ENCODE peak calls at places on chromosomes 11 and 22, in five cellular contexts. E, T, K, I and C are unnamed samples.

GRCh38 chr11:126480015-126480409 is 124.5 kb downstream of the ST3GAL4 start:
- DNase-seq in E (no peak), T (no peak), K (peak; percentile 5), I (no peak), C (no peak)

GRCh38 chr11:60918941-60919275 is 5.0 kb downstream of the TMEM109 start:
- DNase-seq in E (no peak), T (no peak), K (no peak), I (no peak), C (no peak)

GRCh38 chr11:134514354-134514951 is 102.4 kb upstream of the B3GAT1 start:
- DNase-seq in E (no peak), T (no peak), K (no peak), I (peak; percentile 8), C (no peak)

GRCh38 chr11:126636911-126637799 is 281.7 kb downstream of the ST3GAL4 start:
- DNase-seq in E (peak; percentile 18), T (no peak), K (no peak), I (no peak), C (no peak)

GRCh38 chr22:32444068-32444467 is 20.2 kb downstream of the BPIFC start:
- DNase-seq in E (peak; percentile 13), T (no peak), K (peak; percentile 69), I (no peak), C (peak; percentile 27)

GRCh38 chr11:18230859-18231258 is 5.7 kb downstream of the SAA4 start:
- DNase-seq in E (no peak), T (no peak), K (no peak), I (no peak), C (no peak)

GRCh38 chr22:36839356-36840073 is 21.3 kb upstream of the NCF4 start:
- DNase-seq in E (no peak), T (no peak), K (no peak), I (no peak), C (no peak)

GRCh38 chr11:88431675-88432341 is 94.3 kb upstream of the CTSC start:
- DNase-seq in E (no peak), T (no peak), K (no peak), I (no peak), C (no peak)

GRCh38 chr11:67675058-67675747 is 780 bp upstream of the ALDH3B2 start:
- DNase-seq in E (no peak), T (no peak), K (no peak), I (no peak), C (no peak)

GRCh38 chr11:6414874-6415328 is 4.0 kb downstream of the APBB1 start:
- DNase-seq in E (no peak), T (no peak), K (no peak), I (no peak), C (peak; percentile 45)

GRCh38 chr11:64391839-64392238 is 32.9 kb downstream of the RPS6KA4 start:
- DNase-seq in E (no peak), T (no peak), K (no peak), I (no peak), C (no peak)

GRCh38 chr11:57347336-57347735 is 9.2 kb downstream of the P2RX3 start:
- DNase-seq in E (no peak), T (no peak), K (no peak), I (no peak), C (no peak)

GRCh38 chr22:22141771-22142591 is 102.6 kb upstream of the VPREB1 start:
- DNase-seq in E (no peak), T (no peak), K (no peak), I (no peak), C (no peak)

GRCh38 chr11:77163271-77163670 is 35.2 kb downstream of the MYO7A start:
- DNase-seq in E (no peak), T (no peak), K (no peak), I (no peak), C (no peak)

GRCh38 chr11:606245-606644 is 9.5 kb downstream of the IRF7 start:
- DNase-seq in E (no peak), T (peak; percentile 78), K (no peak), I (peak; percentile 75), C (no peak)

GRCh38 chr11:46363455-46363920 is 16.2 kb downstream of the DGKZ start:
- DNase-seq in E (no peak), T (peak; percentile 70), K (no peak), I (peak; percentile 80), C (no peak)

GRCh38 chr11:93740802-93741093 is 547 bp downstream of the TAF1D start:
- DNase-seq in E (peak; percentile 35), T (peak; percentile 52), K (peak; percentile 52), I (peak; percentile 73), C (peak; percentile 82)

GRCh38 chr11:2592559-2593392 is 107.0 kb downstream of the KCNQ1OT1 start:
- DNase-seq in E (no peak), T (peak; percentile 5), K (no peak), I (peak; percentile 20), C (no peak)

GRCh38 chr11:10858505-10859360 is 880 bp upstream of the ZBED5 start:
- DNase-seq in E (no peak), T (peak; percentile 74), K (peak; percentile 59), I (peak; percentile 74), C (peak; percentile 56)

GRCh38 chr11:2316169-2316962 is 14.6 kb downstream of the TSPAN32 start:
- DNase-seq in E (no peak), T (no peak), K (no peak), I (no peak), C (no peak)

GRCh38 chr11:21205205-21205604 is 535.8 kb downstream of the NELL1 start:
- DNase-seq in E (no peak), T (no peak), K (no peak), I (no peak), C (no peak)

GRCh38 chr22:29934596-29934995 is 51.6 kb downstream of the MTMR3 start:
- DNase-seq in E (no peak), T (no peak), K (no peak), I (no peak), C (no peak)

GRCh38 chr22:29936186-29936585 is 53.2 kb downstream of the MTMR3 start:
- DNase-seq in E (no peak), T (no peak), K (peak; percentile 31), I (no peak), C (no peak)

GRCh38 chr22:29940526-29940925 is 57.6 kb downstream of the MTMR3 start:
- DNase-seq in E (no peak), T (no peak), K (peak; percentile 22), I (no peak), C (no peak)

GRCh38 chr22:29933619-29934018 is 50.6 kb downstream of the MTMR3 start:
- DNase-seq in E (no peak), T (no peak), K (no peak), I (no peak), C (no peak)

DNA sequence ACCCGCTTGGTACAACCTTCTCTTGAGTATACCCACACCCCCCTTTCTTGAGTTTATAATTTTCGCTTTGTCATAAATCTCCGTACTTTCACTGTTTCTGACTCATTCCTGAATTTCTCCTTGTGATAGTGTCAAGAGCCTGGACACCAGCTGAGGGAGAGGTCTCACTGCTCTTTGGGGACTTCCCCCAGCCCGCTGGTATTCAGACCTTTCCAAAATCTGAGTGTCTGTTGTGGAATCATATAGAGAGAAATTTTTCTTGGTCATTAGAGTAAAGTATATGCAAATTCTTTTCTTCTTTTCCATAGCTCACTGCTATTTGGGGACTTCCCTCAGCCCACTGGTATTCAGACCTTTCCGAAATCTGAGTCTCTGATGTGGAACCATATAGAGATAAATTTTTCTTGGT is 55.3 kb downstream of the MTMR3 start:
- DNase-seq in E (no peak), T (no peak), K (no peak), I (no peak), C (no peak)
- H3K9me3 ChIP-seq in E (no peaks in the 10 kb centered on the region), T (no peaks in the 10 kb centered on the region), K (no peaks in the 10 kb centered on the region), I (no peaks in the 10 kb centered on the region), C (no peaks in the 10 kb centered on the region)

GRCh38 chr11:69580529-69580928 is 60.4 kb upstream of the CCND1 start:
- DNase-seq in E (no peak), T (no peak), K (no peak), I (no peak), C (no peak)

GRCh38 chr11:69587454-69588081 is 53.4 kb upstream of the CCND1 start:
- DNase-seq in E (peak; percentile 41), T (no peak), K (no peak), I (no peak), C (no peak)

GRCh38 chr11:69584160-69584559 is 56.8 kb upstream of the CCND1 start:
- DNase-seq in E (no peak), T (no peak), K (no peak), I (no peak), C (no peak)

GRCh38 chr11:69585385-69585784 is 55.6 kb upstream of the CCND1 start:
- DNase-seq in E (no peak), T (no peak), K (no peak), I (no peak), C (no peak)

DNA sequence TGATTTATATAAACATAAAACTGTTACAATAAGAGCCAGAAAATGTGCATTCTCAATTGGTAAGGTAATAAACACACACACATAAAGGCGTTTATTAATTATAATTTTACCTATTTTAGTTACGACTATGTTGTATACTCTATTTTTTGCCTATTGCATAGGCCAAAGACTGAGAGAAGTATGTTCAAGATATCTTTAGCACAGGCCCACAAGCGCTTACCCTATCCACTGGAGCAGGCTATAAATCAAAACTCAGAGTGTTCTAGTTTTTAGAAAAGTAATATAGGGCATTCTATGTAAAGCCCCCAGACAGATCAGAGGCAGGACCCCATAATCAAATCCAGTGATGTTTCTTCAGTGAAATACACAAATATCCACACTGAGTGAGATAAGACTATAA is 57.9 kb upstream of the CCND1 start:
- DNase-seq in E (no peak), T (no peak), K (no peak), I (no peak), C (no peak)
- H3K9me3 ChIP-seq in E (peaks cover 3% of the 10 kb centered on the region), T (no peaks in the 10 kb centered on the region), K (no peaks in the 10 kb centered on the region), I (no peaks in the 10 kb centered on the region), C (no peaks in the 10 kb centered on the region)

GRCh38 chr22:48628891-48629559 is 1198.6 kb downstream of the BRD1 start:
- DNase-seq in E (no peak), T (no peak), K (no peak), I (no peak), C (no peak)

GRCh38 chr22:48630444-48630777 is 1197.3 kb downstream of the BRD1 start:
- DNase-seq in E (no peak), T (no peak), K (no peak), I (no peak), C (no peak)

GRCh38 chr22:48629631-48630443 is 1197.8 kb downstream of the BRD1 start:
- DNase-seq in E (no peak), T (no peak), K (no peak), I (no peak), C (no peak)

GRCh38 chr22:48631288-48631687 is 1196.4 kb downstream of the BRD1 start:
- DNase-seq in E (no peak), T (no peak), K (no peak), I (no peak), C (no peak)

GRCh38 chr22:48630848-48631247 is 1196.8 kb downstream of the BRD1 start:
- DNase-seq in E (no peak), T (no peak), K (no peak), I (no peak), C (no peak)
- H3K9me3 ChIP-seq in E (no peaks in the 10 kb centered on the region), T (no peaks in the 10 kb centered on the region), K (no peaks in the 10 kb centered on the region), I (no peaks in the 10 kb centered on the region), C (no peaks in the 10 kb centered on the region)

GRCh38 chr11:14622241-14622954 is 21.2 kb upstream of the PDE3B start:
- DNase-seq in E (no peak), T (no peak), K (no peak), I (no peak), C (no peak)

GRCh38 chr11:14619580-14619979 is 24.0 kb upstream of the PDE3B start:
- DNase-seq in E (no peak), T (no peak), K (peak; percentile 24), I (no peak), C (no peak)

GRCh38 chr11:14625804-14626203 is 17.8 kb upstream of the PDE3B start:
- DNase-seq in E (no peak), T (no peak), K (no peak), I (no peak), C (peak; percentile 34)

GRCh38 chr11:14620027-14620511 is 23.5 kb upstream of the PDE3B start:
- DNase-seq in E (no peak), T (no peak), K (no peak), I (no peak), C (no peak)

GRCh38 chr11:14623036-14623435 is 20.6 kb upstream of the PDE3B start:
- DNase-seq in E (no peak), T (no peak), K (no peak), I (no peak), C (no peak)
- H3K9me3 ChIP-seq in E (no peaks in the 10 kb centered on the region), T (no peaks in the 10 kb centered on the region), K (no peaks in the 10 kb centered on the region), I (no peaks in the 10 kb centered on the region), C (no peaks in the 10 kb centered on the region)